ENCODE peak calls at places on chromosome 10, in eight cellular contexts. R is SJSA1; Q is stimulated activated CD4-positive, alpha-beta T cell treated with anti-CD3 and anti-CD28 coated beads, Interleukin-2, amount 100 ng/mL, for 48 hours; U is NCI-H774; H is NCI-H2171 treated with DMSO at 0.1 percent for 48 hours; Y is AG04450; L is HFF-Myc; W is germinal center. Z is an unnamed sample.

GRCh38 chr10:34723746-34724145 is 91.3 kb downstream of the PARD3 start:
- DNase-seq in W (no peak), L (no peak), Y (no peak), R (peak), H (peak), U (peak), Q (no peak), Z (no peak)

GRCh38 chr10:72756674-72757385 is 64.9 kb downstream of the MCU start:
- DNase-seq in W (no peak), Q (no peak), R (no peak), Y (no peak), U (no peak), H (no peak), L (no peak), Z (no peak)

GRCh38 chr10:120598377-120598776 is 141.3 kb downstream of the PLPP4 start:
- DNase-seq in Q (no peak), U (no peak), Y (no peak), L (no peak), R (no peak), W (no peak), H (peak), Z (no peak)

GRCh38 chr10:30829921-30830671 is 200.5 kb upstream of the LYZL2 start:
- DNase-seq in Y (no peak), R (no peak), H (no peak), U (no peak), Q (no peak), L (peak), W (no peak), Z (no peak)

GRCh38 chr10:24622781-24623301 is 100.8 kb downstream of the ARHGAP21 start:
- DNase-seq in L (no peak), W (no peak), R (no peak), U (no peak), H (no peak), Q (no peak), Y (no peak), Z (no peak)

GRCh38 chr10:109887272-109887671 is 36.0 kb downstream of the XPNPEP1 start:
- DNase-seq in Q (no peak), U (no peak), R (no peak), L (no peak), H (no peak), Y (no peak), W (no peak), Z (no peak)

GRCh38 chr10:91901784-91902677 is 7.3 kb downstream of the FGFBP3 start:
- DNase-seq in U (no peak), R (peak), Q (peak), W (no peak), H (no peak), L (peak), Y (peak), Z (peak)

GRCh38 chr10:62054825-62055224 is 153.3 kb downstream of the ARID5B start:
- DNase-seq in Q (no peak), Y (no peak), W (no peak), H (no peak), R (no peak), U (no peak), L (no peak), Z (no peak)

GRCh38 chr10:12777840-12778585 is 223.5 kb downstream of the CCDC3 start:
- DNase-seq in H (no peak), Q (no peak), Y (no peak), L (no peak), W (no peak), R (no peak), U (no peak), Z (no peak)

GRCh38 chr10:14573666-14574261 is 200.9 kb downstream of the FAM107B start:
- DNase-seq in U (no peak), L (peak), H (no peak), Q (no peak), W (no peak), R (peak), Y (no peak), Z (no peak)

GRCh38 chr10:18401416-18402195 is 249.8 kb downstream of the NSUN6 start:
- DNase-seq in U (no peak), L (no peak), W (no peak), Y (no peak), R (no peak), H (no peak), Q (no peak), Z (no peak)

GRCh38 chr10:101495324-101495925 is 92.6 kb downstream of the POLL start:
- DNase-seq in Q (no peak), Y (no peak), L (peak), U (no peak), H (peak), R (no peak), W (no peak), Z (no peak)

GRCh38 chr10:74371696-74372095 is 220.7 kb downstream of the ADK start:
- DNase-seq in W (no peak), H (no peak), U (no peak), L (peak), R (no peak), Q (no peak), Y (no peak), Z (no peak)

GRCh38 chr10:3355536-3355935 is 183.0 kb upstream of the PITRM1 start:
- DNase-seq in R (no peak), Q (no peak), Y (no peak), H (no peak), L (no peak), U (no peak), W (no peak), Z (no peak)